ENCODE peak calls at places on chromosomes 12 and 14, in ten cellular contexts. T is NCI-H2227 treated with DMSO at 0.1 percent for 48 hours, J is AG08396, E is nucleus accumbens, O is H4, K is tibial artery, B is heart right ventricle, P is Kasumi-1, Z is hepatocyte, C is NB4. L is an unnamed sample.

GRCh38 chr12:93198086-93198485 is 179.6 kb upstream of the NUDT4 start:
- DNase-seq in K (no peak), O (no peak), C (no peak), E (no peak), J (peak), Z (peak), T (no peak), P (no peak), B (no peak), L (no peak)

GRCh38 chr12:84910549-84911241 is 1.9 kb downstream of the SLC6A15 start:
- DNase-seq in T (peak), B (no peak), E (peak), J (peak), K (no peak), Z (peak), P (no peak), O (peak), C (no peak), L (no peak)

GRCh38 chr12:47768323-47768811 is 4.7 kb upstream of the SLC48A1 start:
- DNase-seq in K (no peak), Z (no peak), O (no peak), T (no peak), P (no peak), C (no peak), E (no peak), J (peak), B (no peak), L (no peak)

GRCh38 chr12:53950789-53951576 is 3.7 kb upstream of the HOXC12 start:
- DNase-seq in B (no peak), Z (no peak), E (no peak), C (no peak), K (no peak), O (no peak), P (no peak), T (no peak), J (no peak), L (no peak)

GRCh38 chr12:109738878-109739665 is 25.4 kb downstream of the FAM222A start:
- DNase-seq in E (no peak), O (no peak), P (no peak), B (no peak), Z (no peak), K (peak), C (no peak), J (peak), T (no peak), L (no peak)

GRCh38 chr14:94771906-94772468 is 2.1 kb upstream of the GSC start:
- DNase-seq in T (no peak), C (no peak), Z (no peak), J (no peak), P (no peak), O (no peak), K (no peak), E (no peak), B (no peak), L (no peak)

GRCh38 chr14:80216818-80217217 is 5.5 kb upstream of the DIO2 start:
- DNase-seq in Z (no peak), T (no peak), P (no peak), J (no peak), E (no peak), B (no peak), O (peak), C (no peak), K (no peak), L (no peak)

GRCh38 chr12:51528852-51529545 is 62.0 kb upstream of the SCN8A start:
- DNase-seq in P (no peak), E (no peak), J (no peak), B (no peak), T (no peak), K (no peak), C (no peak), O (no peak), Z (no peak), L (no peak)

GRCh38 chr12:1644113-1644512 is 15.1 kb downstream of the WNT5B start:
- DNase-seq in E (peak), C (no peak), T (no peak), J (no peak), P (no peak), Z (no peak), B (no peak), K (no peak), O (no peak), L (no peak)

GRCh38 chr12:114508529-114509129 is 102.7 kb upstream of the TBX5 start:
- DNase-seq in E (peak), O (peak), C (peak), P (peak), J (peak), Z (peak), B (peak), K (peak), T (peak), L (peak)

GRCh38 chr12:132621657-132622435 is 3.3 kb downstream of the P2RX2 start:
- DNase-seq in O (no peak), E (no peak), K (no peak), Z (no peak), B (no peak), P (no peak), T (no peak), C (no peak), J (no peak), L (no peak)

GRCh38 chr14:55731881-55732498 is 152.0 kb downstream of the KTN1 start:
- DNase-seq in K (peak), E (no peak), C (peak), O (no peak), P (no peak), J (no peak), T (peak), B (peak), Z (peak), L (no peak)